ENCODE peak calls at places on chromosomes 1 and 21, in ten cellular contexts. W, P, Y, B, O, L, S, D, J and R are unnamed samples.

GRCh38 chr1:115307621-115308020 is 30.4 kb downstream of the NGF start:
- DNase-seq in W (no peak), P (no peak), Y (no peak), B (no peak), O (no peak), L (no peak), S (no peak), D (no peak), J (no peak), R (no peak)

GRCh38 chr1:177800386-177801058 is 169.3 kb downstream of the SEC16B start:
- DNase-seq in W (no peak), P (no peak), Y (no peak), B (peak), O (no peak), L (peak), S (no peak), D (peak), J (no peak), R (no peak)

GRCh38 chr1:60920561-60920960 is 161.8 kb upstream of the NFIA start:
- DNase-seq in W (no peak), P (no peak), Y (no peak), B (no peak), O (no peak), L (no peak), S (no peak), D (peak), J (no peak), R (no peak)

GRCh38 chr1:29977550-29977949 is 741.2 kb downstream of the PTPRU start:
- DNase-seq in W (no peak), P (no peak), Y (no peak), B (no peak), O (no peak), L (no peak), S (no peak), D (no peak), J (no peak), R (no peak)

GRCh38 chr21:40546657-40547056 is 300.3 kb downstream of the DSCAM start:
- DNase-seq in W (no peak), P (no peak), Y (no peak), B (no peak), O (no peak), L (no peak), S (no peak), D (no peak), J (no peak), R (no peak)

GRCh38 chr1:168386492-168386891 is 105.8 kb downstream of the TBX19 start:
- DNase-seq in W (no peak), P (no peak), Y (no peak), B (no peak), O (no peak), L (no peak), S (no peak), D (no peak), J (no peak), R (no peak)

GRCh38 chr1:53957231-53957818 is 11.2 kb downstream of the LRRC42 start:
- DNase-seq in W (no peak), P (no peak), Y (no peak), B (peak), O (no peak), L (peak), S (no peak), D (peak), J (no peak), R (no peak)

GRCh38 chr1:206581571-206581981 is 30.7 kb downstream of the EIF2D start:
- DNase-seq in W (no peak), P (no peak), Y (no peak), B (no peak), O (no peak), L (no peak), S (peak), D (no peak), J (peak), R (no peak)

GRCh38 chr1:87940410-87940809 is 611.7 kb downstream of the LMO4 start:
- DNase-seq in W (no peak), P (no peak), Y (no peak), B (no peak), O (no peak), L (peak), S (no peak), D (no peak), J (no peak), R (no peak)

GRCh38 chr1:228471762-228472398 is 15.3 kb upstream of the RNF187 start:
- DNase-seq in W (peak), P (no peak), Y (no peak), B (no peak), O (no peak), L (peak), S (no peak), D (peak), J (no peak), R (no peak)

GRCh38 chr1:230568008-230568407 is 74.3 kb upstream of the COG2 start:
- DNase-seq in W (no peak), P (peak), Y (no peak), B (no peak), O (peak), L (peak), S (no peak), D (peak), J (no peak), R (no peak)

GRCh38 chr1:168959382-168959781 is 147.1 kb upstream of the ATP1B1 start:
- DNase-seq in W (no peak), P (no peak), Y (no peak), B (no peak), O (no peak), L (no peak), S (no peak), D (no peak), J (no peak), R (no peak)

GRCh38 chr1:169128565-169128964 is 22.1 kb downstream of the ATP1B1 start:
- DNase-seq in W (no peak), P (no peak), Y (no peak), B (no peak), O (no peak), L (no peak), S (no peak), D (no peak), J (no peak), R (no peak)

GRCh38 chr1:78297828-78298227 is 192.9 kb upstream of the PTGFR start:
- DNase-seq in W (peak), P (no peak), Y (no peak), B (no peak), O (no peak), L (no peak), S (no peak), D (peak), J (no peak), R (no peak)

GRCh38 chr1:102628008-102628736 is 480.1 kb downstream of the COL11A1 start:
- DNase-seq in W (no peak), P (peak), Y (no peak), B (no peak), O (no peak), L (no peak), S (no peak), D (no peak), J (no peak), R (no peak)